ENCODE peak calls at places on chromosomes 1 and 21, in five cellular contexts. Y is heart left ventricle; B is effector memory CD4-positive, alpha-beta T cell; N is kidney; U is K562. Q is an unnamed sample. For H3K4me1, the result is how much of the 10 kb centered on the place peaks cover.

GRCh38 chr1:31397360-31398095 is 15.5 kb upstream of the SERINC2 start:
- DNase-seq in Y (no peak), B (no peak), N (no peak), U (no peak), Q (no peak)

GRCh38 chr1:95021794-95022193 is 51.0 kb downstream of the ALG14 start:
- DNase-seq in Y (peak), B (no peak), N (no peak), U (no peak), Q (no peak)

GRCh38 chr1:184686540-184686939 is 68.1 kb downstream of the EDEM3 start:
- DNase-seq in Y (peak), B (no peak), N (no peak), U (no peak), Q (no peak)

GRCh38 chr1:22048351-22049192 is 3.9 kb upstream of the CDC42 start:
- DNase-seq in Y (no peak), B (no peak), N (no peak), U (peak), Q (no peak)

GRCh38 chr1:219492676-219493075 is 120.2 kb downstream of the ZC3H11B start:
- DNase-seq in Y (no peak), B (no peak), N (no peak), U (no peak), Q (no peak)

GRCh38 chr21:23402929-23403520 is 2204.3 kb downstream of the MRPL39 start:
- DNase-seq in Y (no peak), B (no peak), N (no peak), U (no peak), Q (no peak)

GRCh38 chr1:178093958-178094751 is at the start of gene RASAL2:
- DNase-seq in Y (peak), B (no peak), N (peak), U (peak), Q (no peak)

GRCh38 chr1:211625040-211625439 is 46.1 kb upstream of the SLC30A1 start:
- DNase-seq in Y (peak), B (no peak), N (no peak), U (peak), Q (peak)

GRCh38 chr21:26451014-26451740 is 121.9 kb downstream of the CYYR1 start:
- DNase-seq in Y (no peak), B (no peak), N (no peak), U (no peak), Q (no peak)

GRCh38 chr1:118928739-118929554 is 59.2 kb downstream of the TBX15 start:
- DNase-seq in Y (no peak), B (no peak), N (no peak), U (peak), Q (no peak)

GRCh38 chr21:42614811-42615342 is 38.5 kb upstream of the PDE9A start:
- DNase-seq in Y (no peak), B (peak), N (peak), U (no peak), Q (peak)

GRCh38 chr1:166999090-166999489 is 10.0 kb downstream of the MAEL start:
- DNase-seq in Y (no peak), B (no peak), N (no peak), U (no peak), Q (no peak)

GRCh38 chr1:91555821-91556531 is 55.3 kb downstream of the CDC7 start:
- DNase-seq in Y (no peak), B (peak), N (no peak), U (peak), Q (peak)

GRCh38 chr1:63480057-63480456 is 43.0 kb downstream of the ITGB3BP start:
- DNase-seq in Y (no peak), B (no peak), N (no peak), U (no peak), Q (no peak)

GRCh38 chr1:242524571-242525359 is at the start of gene PLD5:
- DNase-seq in Y (peak), B (no peak), N (no peak), U (peak), Q (no peak)

GRCh38 chr1:223141021-223141420 is 2.0 kb downstream of the TLR5 start:
- DNase-seq in Y (no peak), B (no peak), N (no peak), U (no peak), Q (no peak)

GRCh38 chr1:161439280-161440232 is 65.7 kb upstream of the FCGR2A start:
- DNase-seq in Y (no peak), B (no peak), N (peak), U (peak), Q (no peak)

GRCh38 chr1:31605908-31606427 is 11.5 kb upstream of the HCRTR1 start:
- DNase-seq in Y (no peak), B (no peak), N (no peak), U (no peak), Q (no peak)

GRCh38 chr1:29121951-29122661 is 1.6 kb downstream of the TMEM200B start:
- DNase-seq in Y (peak), B (no peak), N (peak), U (no peak), Q (no peak)

GRCh38 chr21:15293251-15293650 is 228.5 kb upstream of the NRIP1 start:
- DNase-seq in Y (no peak), B (no peak), N (no peak), U (no peak), Q (no peak)

GRCh38 chr1:162389021-162389818 is 7.7 kb downstream of the C1orf226 start:
- DNase-seq in Y (no peak), B (no peak), N (no peak), U (no peak), Q (peak)

GRCh38 chr1:116325922-116326321 is 47.1 kb upstream of the ATP1A1 start:
- DNase-seq in Y (no peak), B (no peak), N (no peak), U (no peak), Q (peak)

GRCh38 chr1:221274373-221274772 is 395.1 kb downstream of the HLX start:
- DNase-seq in Y (no peak), B (no peak), N (no peak), U (no peak), Q (no peak)

GRCh38 chr1:35883681-35884155 is 709 bp downstream of the AGO1 start:
- DNase-seq in Y (peak), B (peak), N (peak), U (peak), Q (peak)

GRCh38 chr1:214747050-214747615 is 144.1 kb downstream of the CENPF start:
- DNase-seq in Y (no peak), B (no peak), N (no peak), U (no peak), Q (no peak)

GRCh38 chr1:153679337-153680119 is 1.0 kb downstream of the NPR1 start:
- DNase-seq in Y (no peak), B (no peak), N (peak), U (no peak), Q (no peak)

GRCh38 chr1:31617917-31618746 is 643 bp downstream of the HCRTR1 start:
- DNase-seq in Y (peak), B (no peak), N (peak), U (peak), Q (peak)

GRCh38 chr1:229440821-229441537 is 7.1 kb upstream of the ACTA1 start:
- DNase-seq in Y (peak), B (no peak), N (peak), U (no peak), Q (no peak)

GRCh38 chr1:28394136-28394535 is 24.6 kb downstream of the PHACTR4 start:
- DNase-seq in Y (no peak), B (no peak), N (no peak), U (no peak), Q (no peak)

GRCh38 chr21:36717901-36718465 is 19.1 kb downstream of the SIM2 start:
- DNase-seq in Y (no peak), B (no peak), N (no peak), U (no peak), Q (no peak)

GRCh38 chr1:65687435-65688214 is 105.1 kb upstream of the PDE4B start:
- DNase-seq in Y (peak), B (peak), N (peak), U (peak), Q (peak)

GRCh38 chr1:234765672-234766071 is 155.7 kb upstream of the IRF2BP2 start:
- DNase-seq in Y (no peak), B (no peak), N (no peak), U (no peak), Q (no peak)

GRCh38 chr1:234763361-234763760 is 153.4 kb upstream of the IRF2BP2 start:
- DNase-seq in Y (no peak), B (no peak), N (no peak), U (no peak), Q (no peak)

GRCh38 chr1:234765181-234765580 is 155.2 kb upstream of the IRF2BP2 start:
- DNase-seq in Y (no peak), B (no peak), N (no peak), U (no peak), Q (no peak)

GRCh38 chr1:234760303-234760723 is 150.3 kb upstream of the IRF2BP2 start:
- DNase-seq in Y (no peak), B (no peak), N (no peak), U (no peak), Q (no peak)

GRCh38 chr1:234763910-234764309 is 153.9 kb upstream of the IRF2BP2 start:
- DNase-seq in Y (no peak), B (no peak), N (no peak), U (no peak), Q (no peak)
- H3K27ac ChIP-seq in Y (no peak), B (no peak), N (no peak), U (no peak), Q (no peak)

GRCh38 chr1:183159960-183160359 is 26.1 kb upstream of the LAMC2 start:
- DNase-seq in Y (no peak), B (no peak), N (peak), U (no peak), Q (no peak)
- H3K4me1 ChIP-seq in Y (under half), B (under half), N (under half), U (under half), Q (under half)

GRCh38 chr1:10901091-10901893 is 104.8 kb upstream of the CASZ1 start:
- DNase-seq in Y (no peak), B (no peak), N (peak), U (no peak), Q (no peak)
- H3K4me3 ChIP-seq in Y (no peak), B (no peak), N (no peak), U (no peak), Q (no peak)

GRCh38 chr21:39888848-39889247 is 21.6 kb downstream of the PCP4 start:
- DNase-seq in Y (no peak), B (no peak), N (no peak), U (no peak), Q (no peak)
- H3K27ac ChIP-seq in Y (no peak), B (no peak), N (no peak), U (no peak), Q (no peak)

DNA sequence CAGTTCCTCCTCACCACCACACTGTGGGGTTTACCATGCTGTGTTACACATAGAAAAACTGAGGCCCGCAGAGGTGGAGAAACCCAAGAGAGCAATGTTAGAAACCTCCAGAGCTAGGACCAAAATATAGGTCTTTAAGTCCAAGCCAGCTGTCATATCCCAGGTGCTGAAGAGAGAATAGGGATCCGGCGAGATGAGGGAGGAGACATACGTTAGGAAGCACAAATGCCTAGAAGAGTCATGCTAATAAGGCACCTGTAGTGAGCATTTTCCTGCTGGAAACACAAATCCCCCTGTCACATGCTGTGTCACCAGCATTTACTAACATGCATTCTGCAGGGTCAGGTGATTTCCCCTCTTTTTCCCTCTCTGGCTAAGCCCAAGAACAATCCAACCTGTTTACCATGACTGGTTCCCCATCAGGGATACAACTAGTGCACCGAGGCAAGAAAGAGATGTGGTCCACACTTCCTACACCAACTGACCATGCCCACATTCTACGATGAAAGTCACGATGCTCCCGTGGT is 168.6 kb upstream of the CAMK1G start:
- DNase-seq in Y (no peak), B (no peak), N (no peak), U (no peak), Q (no peak)
- H3K4me1 ChIP-seq in Y (under half), B (under half), N (under half), U (under half), Q (under half)

DNA sequence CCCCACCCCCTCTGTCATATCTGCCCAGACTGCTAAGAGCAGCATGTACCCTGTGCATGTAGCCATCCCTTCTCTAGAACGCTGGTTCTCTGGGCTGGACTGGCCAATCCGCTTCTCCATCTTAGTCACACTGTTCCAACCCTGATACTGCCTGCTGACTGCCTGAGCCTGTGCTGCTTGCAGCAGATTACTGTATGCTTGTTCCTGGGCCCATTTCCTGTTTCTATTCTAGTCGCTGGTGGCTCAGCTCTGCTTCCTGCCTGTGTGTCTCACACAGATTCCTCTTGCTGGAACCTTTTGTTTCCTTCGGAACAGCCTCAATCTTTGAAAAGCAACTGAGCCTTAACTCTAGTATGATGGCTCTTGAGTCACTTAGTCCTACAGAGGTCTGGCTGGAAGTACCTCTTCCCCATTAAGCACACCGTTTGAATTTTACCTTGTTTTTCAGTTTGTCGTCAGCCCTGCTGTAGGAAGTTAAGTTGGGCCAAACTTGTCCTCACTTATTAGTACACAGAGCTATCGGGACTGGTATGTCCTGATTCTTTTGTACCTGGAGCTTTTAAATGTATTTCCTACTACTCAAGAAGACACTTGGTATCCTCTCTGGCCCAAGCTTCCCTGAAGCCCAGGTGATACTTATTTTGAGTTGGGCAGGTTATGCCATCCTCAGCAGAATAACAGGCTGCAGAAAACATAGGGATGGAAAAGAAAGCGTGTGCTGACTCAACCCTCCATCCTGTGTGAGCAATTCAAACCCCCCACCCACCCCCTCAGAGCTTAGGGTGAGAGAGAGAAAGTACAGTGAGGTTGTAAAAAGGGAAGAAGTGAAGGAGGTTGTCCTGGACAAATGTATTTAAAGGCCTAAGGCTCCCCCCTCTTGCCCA is 43.4 kb upstream of the PIGV start:
- DNase-seq in Y (peak), B (peak), N (peak), U (peak), Q (peak)
- H3K4me3 ChIP-seq in Y (peak), B (peak), N (no peak), U (no peak), Q (peak)

GRCh38 chr1:1319646-1319941 is 4.9 kb downstream of the INTS11 start:
- DNase-seq in Y (no peak), B (no peak), N (no peak), U (no peak), Q (no peak)
- H3K27ac ChIP-seq in Y (no peak), B (no peak), N (no peak), U (no peak), Q (no peak)